ENCODE peak calls at places on chromosomes 6 and 20, in five cellular contexts. M, Z, S, U and A are unnamed samples. For H3K27me3, the result is how much of the 10 kb centered on the place peaks cover.

GRCh38 chr20:17662333-17663039 is 19.6 kb downstream of the RRBP1 start:
- DNase-seq in Z (no peak), U (no peak), M (peak), S (no peak), A (no peak)

GRCh38 chr6:57198926-57199636 is 23.0 kb downstream of the RAB23 start:
- DNase-seq in S (no peak), M (no peak), U (no peak), Z (no peak), A (no peak)

GRCh38 chr6:36771145-36771544 is 68.1 kb downstream of the CPNE5 start:
- DNase-seq in Z (no peak), M (no peak), U (no peak), S (no peak), A (no peak)

GRCh38 chr20:49877254-49877990 is 37.9 kb downstream of the SPATA2 start:
- DNase-seq in M (no peak), U (no peak), Z (no peak), S (no peak), A (no peak)

GRCh38 chr20:49798718-49799117 is 13.9 kb upstream of the SLC9A8 start:
- DNase-seq in U (no peak), S (no peak), Z (no peak), M (no peak), A (no peak)

GRCh38 chr6:45713981-45714685 is 301.5 kb downstream of the CLIC5 start:
- DNase-seq in M (no peak), Z (no peak), S (no peak), U (no peak), A (no peak)

GRCh38 chr6:159789377-159790148 is at the start of gene TCP1:
- DNase-seq in Z (peak), S (peak), U (peak), M (peak), A (peak)

GRCh38 chr20:11232896-11233295 is 559.1 kb upstream of the JAG1 start:
- DNase-seq in Z (no peak), S (no peak), M (no peak), U (no peak), A (no peak)

GRCh38 chr6:170210651-170211403 is 80.1 kb downstream of the DLL1 start:
- DNase-seq in M (no peak), S (no peak), Z (no peak), U (no peak), A (no peak)

GRCh38 chr6:18141805-18142590 is 12.9 kb downstream of the TPMT start:
- DNase-seq in Z (no peak), S (no peak), M (no peak), U (no peak), A (no peak)

GRCh38 chr20:2518558-2518957 is 9.8 kb upstream of the ZNF343 start:
- DNase-seq in Z (no peak), U (no peak), S (no peak), M (no peak), A (no peak)

GRCh38 chr20:15546624-15547023 is 1026.6 kb downstream of the KIF16B start:
- DNase-seq in M (no peak), Z (no peak), S (no peak), U (no peak), A (no peak)

GRCh38 chr6:110813813-110814487 is 1.3 kb downstream of the CDK19 start:
- DNase-seq in M (no peak), S (no peak), U (no peak), Z (no peak), A (peak)

DNA sequence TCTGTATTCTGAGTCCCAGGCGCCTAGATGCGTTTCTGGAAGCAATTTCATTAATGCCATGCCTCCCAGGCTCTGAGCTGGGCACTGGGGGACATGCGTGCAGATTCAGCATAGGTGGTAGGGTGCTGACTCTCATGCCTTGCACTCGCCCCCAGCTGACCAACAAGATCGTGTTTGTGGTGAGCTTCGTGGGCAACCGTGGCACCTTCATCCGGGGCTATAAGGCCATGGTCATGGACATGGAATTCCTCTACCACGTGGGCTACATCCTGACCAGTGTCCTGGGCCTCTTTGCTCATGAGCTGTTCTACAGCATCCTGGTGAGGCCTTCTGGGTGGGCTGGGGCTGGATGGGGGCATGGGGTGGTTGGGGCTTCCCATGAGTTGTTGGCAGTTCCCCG is 21.6 kb downstream of the UQCC2 start:
- DNase-seq in U (no peak), Z (no peak), M (no peak), S (no peak), A (no peak)
- H3K27ac ChIP-seq in U (no peak), Z (no peak), M (no peak), S (no peak), A (no peak)

DNA sequence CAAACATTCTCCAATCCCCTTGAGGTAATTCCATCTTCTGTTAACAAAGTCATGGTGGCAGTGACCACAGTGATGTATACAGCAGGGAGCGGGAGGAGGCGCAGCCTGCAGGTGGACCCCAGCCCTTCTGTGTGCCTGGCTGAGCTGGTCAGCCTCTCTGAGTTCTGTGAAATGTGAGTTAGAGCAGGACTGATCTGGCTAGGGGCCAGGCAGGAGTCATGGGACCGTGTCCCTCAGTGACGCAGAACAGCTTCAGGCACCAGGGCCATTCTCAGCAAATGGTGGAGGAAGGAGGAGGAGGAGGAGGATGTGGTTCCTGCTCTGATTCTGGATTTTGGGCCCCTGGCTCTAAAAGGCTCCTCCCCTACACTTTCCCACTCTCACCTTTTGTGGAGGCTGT is 6.9 kb downstream of the PHACTR3 start:
- DNase-seq in Z (no peak), M (peak), S (no peak), U (no peak), A (no peak)
- H3K27me3 ChIP-seq in Z (under half), M (under half), S (under half), U (under half), A (under half)

GRCh38 chr6:147604373-147604772 is 95.9 kb downstream of the SAMD5 start:
- DNase-seq in S (no peak), U (no peak), Z (no peak), M (no peak), A (no peak)
- H3K27ac ChIP-seq in S (no peak), U (no peak), Z (no peak), M (no peak), A (no peak)

GRCh38 chr20:56631990-56632327 is 2.9 kb downstream of the TFAP2C start:
- DNase-seq in Z (no peak), U (no peak), S (no peak), M (no peak), A (no peak)
- H3K27me3 ChIP-seq in Z (under half), U (under half), S (under half), M (under half), A (half or more)

DNA sequence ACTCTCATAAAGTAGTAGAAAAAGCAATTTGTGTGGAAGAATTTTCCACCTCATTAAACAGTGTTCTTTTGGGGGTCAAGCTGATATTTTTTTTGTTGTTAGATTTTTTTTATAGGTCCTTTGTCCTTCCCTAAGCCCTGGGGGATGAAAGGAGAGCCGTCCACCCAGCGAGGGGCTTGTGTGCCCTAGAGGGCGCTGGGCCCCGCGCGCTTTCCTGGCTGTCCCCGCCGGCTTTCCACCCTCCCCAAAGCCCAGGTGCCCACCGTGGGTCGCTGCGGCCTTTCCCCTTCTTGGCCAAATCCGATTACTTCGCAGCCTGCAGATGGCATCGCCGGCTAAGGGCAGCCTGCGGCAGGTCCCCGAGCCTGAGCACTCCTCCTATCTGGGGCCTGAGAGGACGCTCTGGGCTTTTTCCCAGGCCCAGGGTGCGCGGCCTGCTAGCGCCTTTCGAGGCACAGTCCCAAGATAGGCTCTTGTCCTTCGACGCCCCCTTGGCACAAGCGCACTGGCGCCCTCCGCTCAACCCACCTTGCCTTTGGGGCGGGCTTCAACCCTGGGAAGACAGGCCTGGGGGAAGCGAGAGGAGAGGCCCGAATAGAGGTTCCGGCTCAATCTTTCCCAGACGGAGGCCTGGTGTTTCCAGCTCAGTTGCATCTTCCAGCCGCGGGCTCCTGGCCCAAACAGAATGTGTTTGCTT is 33.6 kb downstream of the TFAP2A start:
- DNase-seq in Z (no peak), U (no peak), S (no peak), M (no peak), A (no peak)
- H3K27ac ChIP-seq in Z (no peak), U (no peak), S (no peak), M (no peak), A (no peak)

GRCh38 chr20:51003776-51004175 is 19.1 kb downstream of the KCNG1 start:
- DNase-seq in M (no peak), U (no peak), Z (no peak), S (no peak), A (no peak)
- H3K27me3 ChIP-seq in M (under half), U (under half), Z (under half), S (under half), A (under half)

GRCh38 chr6:140867336-140867735 is 1265.4 kb upstream of the GJE1 start:
- DNase-seq in Z (no peak), S (no peak), M (no peak), U (no peak), A (no peak)

GRCh38 chr6:140871911-140872310 is 1260.8 kb upstream of the GJE1 start:
- DNase-seq in U (no peak), M (no peak), S (no peak), Z (no peak), A (no peak)
- H3K27ac ChIP-seq in U (no peak), M (no peak), S (no peak), Z (no peak), A (no peak)

DNA sequence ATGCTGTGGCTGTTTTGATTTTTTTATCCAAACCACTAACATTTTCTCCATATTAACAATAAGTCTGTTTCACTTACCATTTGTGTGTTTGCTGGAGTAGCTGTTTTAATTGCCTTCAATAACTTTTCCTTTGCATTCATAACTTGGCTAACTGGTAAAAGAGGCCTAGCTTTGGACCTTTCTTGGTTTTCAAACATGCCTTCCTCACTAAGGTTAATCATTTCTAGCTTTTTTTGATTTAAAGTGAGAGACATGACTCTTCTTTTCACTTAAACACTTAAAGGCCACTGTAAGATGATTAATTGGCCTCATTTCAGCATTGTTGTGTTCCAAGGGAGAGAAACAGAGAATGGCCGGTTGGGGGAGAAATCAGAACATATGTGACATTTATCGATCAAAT is 2.9 kb downstream of the WFDC12 start:
- DNase-seq in U (no peak), Z (no peak), S (no peak), M (no peak), A (no peak)
- H3K27me3 ChIP-seq in U (under half), Z (under half), S (under half), M (under half), A (under half)

DNA sequence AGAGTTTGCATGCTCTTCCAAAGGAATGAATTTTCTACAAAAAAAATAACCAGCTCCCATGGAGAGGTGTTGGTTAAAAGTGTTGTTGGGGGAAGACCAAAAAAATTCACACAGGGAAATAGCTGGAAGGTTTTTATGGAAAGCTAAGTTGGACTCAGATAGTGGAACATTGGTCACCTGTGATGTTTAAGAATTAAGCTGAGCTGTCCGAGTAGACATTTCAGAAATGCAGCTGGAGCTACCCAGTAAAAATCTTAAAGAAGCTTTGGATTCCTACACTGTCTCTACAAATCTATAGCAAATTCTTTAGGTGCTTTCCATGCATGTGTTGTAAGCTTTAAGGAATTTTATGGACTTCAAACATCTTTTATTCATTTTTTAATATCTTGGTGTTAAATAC is 155.5 kb downstream of the THBS2 start:
- DNase-seq in Z (no peak), U (no peak), S (no peak), M (no peak), A (no peak)
- H3K27ac ChIP-seq in Z (no peak), U (no peak), S (no peak), M (no peak), A (no peak)

GRCh38 chr6:112400282-112400681 is 53.2 kb downstream of the RFPL4B start:
- DNase-seq in U (no peak), Z (no peak), M (no peak), S (no peak), A (no peak)
- H3K27me3 ChIP-seq in U (under half), Z (under half), M (under half), S (under half), A (under half)